ENCODE peak calls at places on chromosomes 13 and 19, in five cellular contexts. L, M, K, Q and I are unnamed samples.
A peak's percentile ranks its signal among the peaks of the same experiment; 100 is the strongest.

GRCh38 chr13:109180905-109181425 is 551.6 kb downstream of the MYO16 start:
- DNase-seq in Q (peak; percentile 86), M (no peak), L (no peak), K (peak; percentile 68), I (peak; percentile 67)

GRCh38 chr13:63910406-63910957 is 2494.8 kb upstream of the PCDH20 start:
- DNase-seq in Q (peak; percentile 2), K (peak; percentile 38), L (no peak), M (no peak), I (no peak)

GRCh38 chr13:112325941-112326645 is 50.1 kb upstream of the SPACA7 start:
- DNase-seq in M (no peak), L (no peak), Q (no peak), K (no peak), I (no peak)

GRCh38 chr13:83151308-83151660 is 731.0 kb downstream of the SLITRK1 start:
- DNase-seq in Q (no peak), K (peak; percentile 2), M (no peak), L (no peak), I (no peak)

GRCh38 chr13:31045621-31046081 is 113.2 kb downstream of the TEX26 start:
- DNase-seq in Q (peak; percentile 93), K (peak; percentile 96), M (no peak), L (peak; percentile 53), I (peak; percentile 97)

GRCh38 chr13:111880185-111880584 is 186.8 kb upstream of the SOX1 start:
- DNase-seq in L (no peak), K (no peak), M (no peak), Q (no peak), I (no peak)

GRCh38 chr19:45424191-45425058 is 708 bp upstream of the ERCC1 start:
- DNase-seq in K (peak; percentile 93), L (peak; percentile 73), M (peak; percentile 67), Q (peak; percentile 91), I (peak; percentile 96)

GRCh38 chr19:57903298-57904174 is 12.9 kb downstream of the ZNF417 start:
- DNase-seq in L (no peak), Q (no peak), M (peak; percentile 42), K (peak; percentile 71), I (peak; percentile 47)

GRCh38 chr13:108508263-108508662 is 121.1 kb upstream of the MYO16 start:
- DNase-seq in M (peak; percentile 39), Q (peak; percentile 42), K (peak; percentile 59), L (no peak), I (peak; percentile 59)

GRCh38 chr19:53333071-53333465 is 481 bp upstream of the ZNF845 start:
- DNase-seq in L (peak; percentile 55), M (peak; percentile 61), K (no peak), Q (peak; percentile 41), I (no peak)

GRCh38 chr13:60629158-60629557 is 232.1 kb downstream of the TDRD3 start:
- DNase-seq in M (no peak), L (no peak), K (no peak), Q (no peak), I (no peak)

GRCh38 chr19:47158879-47159509 is 28.4 kb downstream of the SAE1 start:
- DNase-seq in Q (peak; percentile 27), K (peak; percentile 36), L (no peak), M (no peak), I (peak; percentile 85)

GRCh38 chr13:51818771-51819511 is 15.0 kb upstream of the DHRS12 start:
- DNase-seq in K (peak; percentile 62), L (peak; percentile 37), Q (no peak), M (no peak), I (no peak)

GRCh38 chr13:79992111-79992510 is 348.8 kb downstream of the SPRY2 start:
- DNase-seq in M (no peak), K (peak; percentile 75), L (no peak), Q (no peak), I (no peak)

GRCh38 chr13:47455581-47455980 is 545.5 kb downstream of the SUCLA2 start:
- DNase-seq in Q (no peak), M (peak; percentile 4), L (no peak), K (peak; percentile 23), I (no peak)
- TF ChIP-seq CTCF in Q (peak; percentile 4), M (peak; percentile 33), L (no peak), K (peak; percentile 7), I (no peak)

GRCh38 chr13:87677334-87678234 is 6.4 kb downstream of the SLITRK5 start:
- DNase-seq in L (no peak), M (peak; percentile 63), K (no peak), Q (no peak), I (no peak)

GRCh38 chr13:87677043-87677333 is 5.8 kb downstream of the SLITRK5 start:
- DNase-seq in Q (no peak), M (no peak), L (no peak), K (no peak), I (no peak)

GRCh38 chr13:87680298-87680697 is 9.1 kb downstream of the SLITRK5 start:
- DNase-seq in M (peak; percentile 5), L (no peak), Q (no peak), K (no peak), I (peak; percentile 82)

GRCh38 chr13:87676254-87677042 is 5.3 kb downstream of the SLITRK5 start:
- DNase-seq in K (no peak), L (no peak), M (peak; percentile 4), Q (no peak), I (no peak)

DNA sequence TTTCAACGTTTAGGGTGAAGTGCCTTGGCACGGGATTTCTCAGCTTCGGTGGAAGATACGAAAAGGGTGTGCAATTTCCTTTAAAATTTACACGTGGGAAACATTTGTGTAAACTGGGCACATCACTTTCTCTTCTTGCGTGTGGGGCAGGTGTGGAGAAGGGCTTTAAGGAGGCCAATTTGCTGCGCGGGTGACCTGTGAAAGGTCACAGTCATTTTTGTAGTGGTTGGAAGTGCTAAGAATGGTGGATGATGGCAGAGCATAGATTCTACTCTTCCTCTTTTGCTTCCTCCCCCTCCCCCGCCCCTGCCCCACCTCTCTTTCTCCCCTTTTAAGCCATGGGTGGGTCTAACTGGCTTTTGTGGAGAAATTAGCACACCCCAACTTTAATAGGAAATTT is 7.2 kb downstream of the SLITRK5 start:
- DNase-seq in K (no peak), L (no peak), Q (no peak), M (peak; percentile 4), I (no peak)
- H3K4me3 ChIP-seq in K (peak overlapping the region; percentile 39), L (peak overlapping the region; percentile 46), Q (peak overlapping the region; percentile 59), M (peak overlapping the region; percentile 46), I (peak overlapping the region; percentile 48)

GRCh38 chr13:39684531-39685137 is 29.2 kb downstream of the COG6 start:
- DNase-seq in L (no peak), K (peak; percentile 69), M (peak; percentile 23), Q (no peak), I (peak; percentile 45)
- TF ChIP-seq CTCF in L (peak; percentile 38), K (peak; percentile 16), M (peak; percentile 67), Q (no peak), I (no peak)

GRCh38 chr19:1264801-1265610 is 4.1 kb upstream of the CIRBP start:
- DNase-seq in Q (peak; percentile 78), L (peak; percentile 80), K (peak; percentile 85), M (no peak), I (peak; percentile 88)
- H3K4me3 ChIP-seq in Q (no peak overlapping the region), L (peak overlapping the region; percentile 68), K (no peak overlapping the region), M (no peak overlapping the region), I (no peak overlapping the region)

GRCh38 chr19:16306728-16307402 is 17.8 kb upstream of the KLF2 start:
- DNase-seq in L (no peak), M (no peak), Q (no peak), K (no peak), I (no peak)

GRCh38 chr19:16303755-16304154 is 20.9 kb upstream of the KLF2 start:
- DNase-seq in M (no peak), K (peak; percentile 74), L (peak; percentile 72), Q (no peak), I (no peak)

GRCh38 chr19:16309653-16310052 is 15.0 kb upstream of the KLF2 start:
- DNase-seq in M (no peak), Q (no peak), L (no peak), K (no peak), I (no peak)

GRCh38 chr19:16301999-16302694 is 22.5 kb upstream of the KLF2 start:
- DNase-seq in Q (no peak), L (no peak), M (no peak), K (peak; percentile 39), I (peak; percentile 79)

DNA sequence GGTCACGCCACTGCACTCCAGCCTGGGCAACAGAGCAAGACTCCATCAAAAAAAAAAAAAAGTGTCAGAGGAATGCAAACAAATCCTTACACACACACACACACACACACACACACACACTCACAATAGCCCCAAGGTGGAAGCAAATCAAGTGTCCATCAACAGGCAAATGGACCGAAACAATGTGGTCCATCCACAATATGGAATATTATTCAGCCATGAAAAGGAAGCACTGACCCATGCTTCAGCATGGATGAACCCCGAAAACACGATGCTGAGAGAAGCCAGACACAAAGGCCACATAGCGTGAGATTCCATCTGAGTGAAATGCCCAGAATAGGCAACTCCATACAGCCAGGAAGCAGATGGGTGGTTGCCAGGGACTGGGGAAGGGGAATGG is 16.5 kb upstream of the KLF2 start:
- DNase-seq in L (no peak), M (no peak), Q (no peak), K (no peak), I (no peak)
- TF ChIP-seq CTCF in L (no peak), M (no peak), Q (no peak), K (no peak), I (no peak)

DNA sequence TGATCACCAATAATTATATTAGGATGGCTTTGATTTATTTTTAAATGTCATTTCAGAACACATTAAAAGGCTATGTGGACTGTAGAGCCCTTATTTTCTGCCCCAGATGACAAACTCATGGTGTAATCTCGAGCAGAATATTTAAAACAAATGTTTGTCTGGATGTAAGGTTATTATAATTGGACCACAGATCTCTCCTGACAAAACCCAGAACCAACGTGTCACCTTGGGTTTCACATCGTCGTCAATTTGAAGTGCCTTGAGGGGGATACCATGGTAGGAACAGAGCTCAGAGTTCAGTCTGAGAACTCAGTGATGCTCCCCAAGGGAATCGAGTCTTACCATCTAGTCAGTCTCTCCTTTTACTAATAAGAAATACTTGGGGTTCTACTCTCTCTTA is 2.8 kb downstream of the SACS start:
- DNase-seq in K (no peak), M (peak; percentile 36), L (no peak), Q (no peak), I (no peak)
- H3K4me3 ChIP-seq in K (no peak overlapping the region), M (no peak overlapping the region), L (no peak overlapping the region), Q (no peak overlapping the region), I (no peak overlapping the region)

DNA sequence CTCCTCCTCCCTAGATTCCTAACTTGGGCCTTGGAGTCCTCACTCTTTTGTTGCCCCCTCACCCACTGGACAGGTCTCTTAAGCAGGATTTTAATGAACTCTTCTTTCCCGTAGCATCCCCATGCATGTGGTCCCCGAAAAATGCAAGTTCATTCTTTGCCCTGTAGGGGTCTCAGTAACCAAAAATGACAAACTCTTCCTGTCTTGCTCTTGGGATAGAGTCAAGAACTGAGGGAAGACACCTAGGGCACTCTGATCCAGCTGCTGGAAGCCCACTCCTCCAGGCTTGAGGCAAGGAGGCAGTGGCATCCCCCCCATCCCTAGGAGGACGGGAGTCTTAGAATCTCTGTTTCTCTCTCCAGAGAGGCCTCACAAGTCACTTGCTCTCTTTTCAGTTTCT is 987.0 kb downstream of the DIAPH3 start:
- DNase-seq in K (peak; percentile 1), M (no peak), Q (no peak), L (no peak), I (no peak)
- TF ChIP-seq CTCF in K (peak; percentile 15), M (peak; percentile 45), Q (peak; percentile 35), L (no peak), I (no peak)